ENCODE peak calls at places on chromosomes 5 and 9, in ten cellular contexts. One of them, this sample, is unnamed.

GRCh38 chr9:80556631-80557030 is 984.9 kb downstream of the TLE4 start:
- DNase-seq in A549: no peak
- DNase-seq in tibial artery: no peak
- DNase-seq in lower lobe of right lung: no peak
- DNase-seq in cardiac fibroblast: peak
- DNase-seq in psoas muscle: no peak
- DNase-seq in mammary epithelial cell: peak
- DNase-seq in AG04449: no peak
- DNase-seq in PC-3: peak
- DNase-seq in cardiac muscle cell: peak
- DNase-seq in this sample: no peak

GRCh38 chr5:72608297-72608696 is 101.1 kb upstream of the ZNF366 start:
- DNase-seq in A549: no peak
- DNase-seq in tibial artery: no peak
- DNase-seq in lower lobe of right lung: no peak
- DNase-seq in cardiac fibroblast: peak
- DNase-seq in psoas muscle: no peak
- DNase-seq in mammary epithelial cell: no peak
- DNase-seq in AG04449: no peak
- DNase-seq in PC-3: no peak
- DNase-seq in cardiac muscle cell: peak
- DNase-seq in this sample: peak

GRCh38 chr5:137758719-137759312 is 4.7 kb upstream of the HNRNPA0 start:
- DNase-seq in A549: no peak
- DNase-seq in tibial artery: no peak
- DNase-seq in lower lobe of right lung: no peak
- DNase-seq in cardiac fibroblast: peak
- DNase-seq in psoas muscle: no peak
- DNase-seq in mammary epithelial cell: peak
- DNase-seq in AG04449: no peak
- DNase-seq in PC-3: peak
- DNase-seq in cardiac muscle cell: no peak
- DNase-seq in this sample: no peak

GRCh38 chr5:81626524-81626923 is 124.4 kb downstream of the SSBP2 start:
- DNase-seq in A549: peak
- DNase-seq in tibial artery: no peak
- DNase-seq in lower lobe of right lung: no peak
- DNase-seq in cardiac fibroblast: peak
- DNase-seq in psoas muscle: no peak
- DNase-seq in mammary epithelial cell: peak
- DNase-seq in AG04449: peak
- DNase-seq in PC-3: peak
- DNase-seq in cardiac muscle cell: peak
- DNase-seq in this sample: peak

GRCh38 chr5:115424030-115424429 is 120.5 kb downstream of the FEM1C start:
- DNase-seq in A549: no peak
- DNase-seq in tibial artery: no peak
- DNase-seq in lower lobe of right lung: no peak
- DNase-seq in cardiac fibroblast: no peak
- DNase-seq in psoas muscle: no peak
- DNase-seq in mammary epithelial cell: no peak
- DNase-seq in AG04449: no peak
- DNase-seq in PC-3: no peak
- DNase-seq in cardiac muscle cell: no peak
- DNase-seq in this sample: no peak

GRCh38 chr5:143898914-143899591 is 87.1 kb downstream of the HMHB1 start:
- DNase-seq in A549: no peak
- DNase-seq in tibial artery: no peak
- DNase-seq in lower lobe of right lung: no peak
- DNase-seq in cardiac fibroblast: no peak
- DNase-seq in psoas muscle: no peak
- DNase-seq in mammary epithelial cell: no peak
- DNase-seq in AG04449: no peak
- DNase-seq in PC-3: no peak
- DNase-seq in cardiac muscle cell: no peak
- DNase-seq in this sample: no peak

GRCh38 chr9:129405089-129405830 is 215.6 kb downstream of the C9orf50 start:
- DNase-seq in A549: no peak
- DNase-seq in tibial artery: no peak
- DNase-seq in lower lobe of right lung: peak
- DNase-seq in cardiac fibroblast: no peak
- DNase-seq in psoas muscle: peak
- DNase-seq in mammary epithelial cell: no peak
- DNase-seq in AG04449: peak
- DNase-seq in PC-3: no peak
- DNase-seq in cardiac muscle cell: peak
- DNase-seq in this sample: no peak

GRCh38 chr5:76337949-76338589 is 65.0 kb upstream of the IQGAP2 start:
- DNase-seq in A549: peak
- DNase-seq in tibial artery: no peak
- DNase-seq in lower lobe of right lung: no peak
- DNase-seq in cardiac fibroblast: peak
- DNase-seq in psoas muscle: no peak
- DNase-seq in mammary epithelial cell: peak
- DNase-seq in AG04449: no peak
- DNase-seq in PC-3: peak
- DNase-seq in cardiac muscle cell: peak
- DNase-seq in this sample: peak

GRCh38 chr9:37966443-37967271 is 62.7 kb upstream of the SLC25A51 start:
- DNase-seq in A549: peak
- DNase-seq in tibial artery: no peak
- DNase-seq in lower lobe of right lung: no peak
- DNase-seq in cardiac fibroblast: no peak
- DNase-seq in psoas muscle: no peak
- DNase-seq in mammary epithelial cell: no peak
- DNase-seq in AG04449: no peak
- DNase-seq in PC-3: no peak
- DNase-seq in cardiac muscle cell: no peak
- DNase-seq in this sample: no peak

GRCh38 chr5:116990010-116990409 is 415.4 kb upstream of the SEMA6A start:
- DNase-seq in A549: no peak
- DNase-seq in tibial artery: no peak
- DNase-seq in lower lobe of right lung: no peak
- DNase-seq in cardiac fibroblast: no peak
- DNase-seq in psoas muscle: no peak
- DNase-seq in mammary epithelial cell: no peak
- DNase-seq in AG04449: no peak
- DNase-seq in PC-3: no peak
- DNase-seq in cardiac muscle cell: no peak
- DNase-seq in this sample: no peak

GRCh38 chr5:56552612-56553268 is 262.6 kb upstream of the MAP3K1 start:
- DNase-seq in A549: no peak
- DNase-seq in tibial artery: no peak
- DNase-seq in lower lobe of right lung: no peak
- DNase-seq in cardiac fibroblast: peak
- DNase-seq in psoas muscle: no peak
- DNase-seq in mammary epithelial cell: no peak
- DNase-seq in AG04449: no peak
- DNase-seq in PC-3: no peak
- DNase-seq in cardiac muscle cell: no peak
- DNase-seq in this sample: no peak

GRCh38 chr9:16721972-16722371 is 148.5 kb downstream of the BNC2 start:
- DNase-seq in A549: no peak
- DNase-seq in tibial artery: peak
- DNase-seq in lower lobe of right lung: no peak
- DNase-seq in cardiac fibroblast: peak
- DNase-seq in psoas muscle: peak
- DNase-seq in mammary epithelial cell: no peak
- DNase-seq in AG04449: no peak
- DNase-seq in PC-3: no peak
- DNase-seq in cardiac muscle cell: peak
- DNase-seq in this sample: no peak

GRCh38 chr5:179311091-179311470 is 34.2 kb downstream of the ADAMTS2 start:
- DNase-seq in A549: no peak
- DNase-seq in tibial artery: peak
- DNase-seq in lower lobe of right lung: no peak
- DNase-seq in cardiac fibroblast: no peak
- DNase-seq in psoas muscle: peak
- DNase-seq in mammary epithelial cell: no peak
- DNase-seq in AG04449: no peak
- DNase-seq in PC-3: no peak
- DNase-seq in cardiac muscle cell: no peak
- DNase-seq in this sample: no peak

GRCh38 chr9:29214702-29215248 is 1641.5 kb upstream of the C9orf72 start:
- DNase-seq in A549: peak
- DNase-seq in tibial artery: no peak
- DNase-seq in lower lobe of right lung: no peak
- DNase-seq in cardiac fibroblast: no peak
- DNase-seq in psoas muscle: no peak
- DNase-seq in mammary epithelial cell: peak
- DNase-seq in AG04449: no peak
- DNase-seq in PC-3: no peak
- DNase-seq in cardiac muscle cell: no peak
- DNase-seq in this sample: no peak
- H3K4me3 ChIP-seq in A549: peak
- H3K4me3 ChIP-seq in tibial artery: no peak
- H3K4me3 ChIP-seq in lower lobe of right lung: peak
- H3K4me3 ChIP-seq in cardiac fibroblast: no peak
- H3K4me3 ChIP-seq in psoas muscle: no peak
- H3K4me3 ChIP-seq in mammary epithelial cell: peak
- H3K4me3 ChIP-seq in AG04449: no peak
- H3K4me3 ChIP-seq in PC-3: peak
- H3K4me3 ChIP-seq in cardiac muscle cell: peak
- H3K4me3 ChIP-seq in this sample: no peak

GRCh38 chr5:16437974-16438373 is 27.6 kb downstream of the ZNF622 start:
- DNase-seq in A549: peak
- DNase-seq in tibial artery: no peak
- DNase-seq in lower lobe of right lung: no peak
- DNase-seq in cardiac fibroblast: peak
- DNase-seq in psoas muscle: no peak
- DNase-seq in mammary epithelial cell: no peak
- DNase-seq in AG04449: no peak
- DNase-seq in PC-3: peak
- DNase-seq in cardiac muscle cell: peak
- DNase-seq in this sample: no peak
- TF ChIP-seq CTCF in A549: peak
- TF ChIP-seq CTCF in tibial artery: no peak
- TF ChIP-seq CTCF in lower lobe of right lung: no peak
- TF ChIP-seq CTCF in cardiac fibroblast: peak
- TF ChIP-seq CTCF in psoas muscle: peak
- TF ChIP-seq CTCF in mammary epithelial cell: peak
- TF ChIP-seq CTCF in AG04449: no peak
- TF ChIP-seq CTCF in PC-3: peak
- TF ChIP-seq CTCF in cardiac muscle cell: peak
- TF ChIP-seq CTCF in this sample: peak

DNA sequence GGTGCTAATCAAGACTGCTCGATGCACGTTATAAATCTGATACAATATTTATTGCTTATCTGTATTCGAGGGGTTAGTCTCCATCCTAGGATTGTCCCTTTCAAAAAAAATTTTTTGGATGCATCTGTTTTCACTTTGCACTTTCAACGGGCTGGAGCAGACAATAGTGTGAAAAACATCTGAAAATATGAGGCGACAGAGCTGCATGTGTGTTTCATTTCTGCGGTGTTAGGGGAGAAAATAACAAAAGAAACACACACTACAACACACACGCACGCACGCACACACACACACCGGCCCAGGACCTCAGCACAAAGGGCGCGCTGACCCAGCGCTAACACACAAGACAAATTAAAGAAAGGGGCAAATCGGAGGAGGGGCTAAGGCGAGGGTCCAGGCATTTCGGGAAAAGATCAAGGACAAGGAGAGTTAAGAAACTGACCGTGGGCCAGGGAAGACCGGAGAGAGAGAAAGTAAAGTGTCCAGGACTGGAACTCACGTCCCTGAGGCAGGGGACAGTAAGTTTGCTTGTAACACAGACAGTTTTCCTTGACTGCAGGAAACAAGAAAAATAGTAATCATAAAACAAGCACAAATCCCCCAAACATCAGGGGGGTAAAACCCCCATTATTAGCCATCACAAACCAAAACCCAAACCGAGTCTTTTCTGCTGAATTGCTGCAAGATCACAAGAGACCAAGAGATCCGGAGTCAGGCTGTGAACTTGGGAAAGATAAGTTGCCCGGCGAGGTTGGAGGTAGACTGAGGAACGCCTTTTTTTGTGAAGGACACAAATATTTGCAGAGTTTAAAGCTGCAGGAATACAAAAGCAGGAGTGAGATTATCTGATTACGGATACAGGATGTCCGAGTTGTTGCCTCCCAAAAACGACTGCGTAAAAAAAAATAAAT is 302.1 kb downstream of the PARP8 start:
- DNase-seq in A549: no peak
- DNase-seq in tibial artery: no peak
- DNase-seq in lower lobe of right lung: no peak
- DNase-seq in cardiac fibroblast: no peak
- DNase-seq in psoas muscle: no peak
- DNase-seq in mammary epithelial cell: no peak
- DNase-seq in AG04449: no peak
- DNase-seq in PC-3: no peak
- DNase-seq in cardiac muscle cell: no peak
- DNase-seq in this sample: no peak
- H3K4me3 ChIP-seq in A549: no peak
- H3K4me3 ChIP-seq in tibial artery: peak
- H3K4me3 ChIP-seq in lower lobe of right lung: peak
- H3K4me3 ChIP-seq in cardiac fibroblast: no peak
- H3K4me3 ChIP-seq in psoas muscle: peak
- H3K4me3 ChIP-seq in mammary epithelial cell: no peak
- H3K4me3 ChIP-seq in AG04449: peak
- H3K4me3 ChIP-seq in PC-3: no peak
- H3K4me3 ChIP-seq in cardiac muscle cell: peak
- H3K4me3 ChIP-seq in this sample: no peak

GRCh38 chr5:123093279-123094226 is 4.5 kb downstream of the PRDM6 start:
- DNase-seq in A549: no peak
- DNase-seq in tibial artery: no peak
- DNase-seq in lower lobe of right lung: no peak
- DNase-seq in cardiac fibroblast: no peak
- DNase-seq in psoas muscle: no peak
- DNase-seq in mammary epithelial cell: no peak
- DNase-seq in AG04449: no peak
- DNase-seq in PC-3: no peak
- DNase-seq in cardiac muscle cell: no peak
- DNase-seq in this sample: no peak

GRCh38 chr5:123094227-123094918 is 5.3 kb downstream of the PRDM6 start:
- DNase-seq in A549: no peak
- DNase-seq in tibial artery: no peak
- DNase-seq in lower lobe of right lung: no peak
- DNase-seq in cardiac fibroblast: no peak
- DNase-seq in psoas muscle: no peak
- DNase-seq in mammary epithelial cell: no peak
- DNase-seq in AG04449: no peak
- DNase-seq in PC-3: no peak
- DNase-seq in cardiac muscle cell: no peak
- DNase-seq in this sample: no peak

GRCh38 chr5:123095694-123096120 is 6.7 kb downstream of the PRDM6 start:
- DNase-seq in A549: no peak
- DNase-seq in tibial artery: no peak
- DNase-seq in lower lobe of right lung: no peak
- DNase-seq in cardiac fibroblast: no peak
- DNase-seq in psoas muscle: no peak
- DNase-seq in mammary epithelial cell: no peak
- DNase-seq in AG04449: no peak
- DNase-seq in PC-3: no peak
- DNase-seq in cardiac muscle cell: no peak
- DNase-seq in this sample: no peak

GRCh38 chr5:123097483-123097870 is 8.4 kb downstream of the PRDM6 start:
- DNase-seq in A549: no peak
- DNase-seq in tibial artery: no peak
- DNase-seq in lower lobe of right lung: no peak
- DNase-seq in cardiac fibroblast: no peak
- DNase-seq in psoas muscle: no peak
- DNase-seq in mammary epithelial cell: no peak
- DNase-seq in AG04449: no peak
- DNase-seq in PC-3: no peak
- DNase-seq in cardiac muscle cell: no peak
- DNase-seq in this sample: no peak

GRCh38 chr5:123094919-123095693 is 6.1 kb downstream of the PRDM6 start:
- DNase-seq in A549: no peak
- DNase-seq in tibial artery: peak
- DNase-seq in lower lobe of right lung: no peak
- DNase-seq in cardiac fibroblast: no peak
- DNase-seq in psoas muscle: no peak
- DNase-seq in mammary epithelial cell: no peak
- DNase-seq in AG04449: no peak
- DNase-seq in PC-3: no peak
- DNase-seq in cardiac muscle cell: no peak
- DNase-seq in this sample: no peak
- TF ChIP-seq CTCF in A549: no peak
- TF ChIP-seq CTCF in tibial artery: peak
- TF ChIP-seq CTCF in lower lobe of right lung: no peak
- TF ChIP-seq CTCF in cardiac fibroblast: no peak
- TF ChIP-seq CTCF in psoas muscle: no peak
- TF ChIP-seq CTCF in mammary epithelial cell: no peak
- TF ChIP-seq CTCF in AG04449: no peak
- TF ChIP-seq CTCF in PC-3: no peak
- TF ChIP-seq CTCF in cardiac muscle cell: no peak
- TF ChIP-seq CTCF in this sample: no peak

This sample was measured in HFF-Myc.